ENCODE peak calls at places on chromosomes 6 and 20, in four cellular contexts. D is transverse colon, V is right lobe of liver, O is PC-3. X is an unnamed sample.

GRCh38 chr6:56618050-56618449 is 24.6 kb downstream of the DST start:
- DNase-seq in D (no peak), V (no peak), O (peak), X (no peak)

GRCh38 chr6:38646166-38646565 is 6.4 kb upstream of the BTBD9 start:
- DNase-seq in D (no peak), V (no peak), O (no peak), X (peak)

GRCh38 chr6:6556162-6556737 is 32.3 kb upstream of the LY86 start:
- DNase-seq in D (no peak), V (no peak), O (no peak), X (no peak)

GRCh38 chr6:14932485-14933178 is 313.2 kb upstream of the JARID2 start:
- DNase-seq in D (no peak), V (no peak), O (no peak), X (no peak)

GRCh38 chr20:38805958-38806854 is 709 bp downstream of the PPP1R16B start:
- DNase-seq in D (peak), V (peak), O (no peak), X (no peak)

GRCh38 chr20:38892091-38892981 is 33.9 kb upstream of the FAM83D start:
- DNase-seq in D (peak), V (no peak), O (no peak), X (no peak)

GRCh38 chr6:73236147-73236750 is 11.0 kb upstream of the KHDC1L start:
- DNase-seq in D (no peak), V (no peak), O (peak), X (peak)

GRCh38 chr20:60085551-60086132 is 127.4 kb downstream of the CDH26 start:
- DNase-seq in D (no peak), V (no peak), O (no peak), X (no peak)

GRCh38 chr20:48574383-48574782 is 253.4 kb downstream of the PREX1 start:
- DNase-seq in D (no peak), V (no peak), O (no peak), X (no peak)

GRCh38 chr6:39224523-39225182 is 4.6 kb downstream of the KCNK5 start:
- DNase-seq in D (peak), V (peak), O (no peak), X (no peak)

GRCh38 chr6:46352541-46353267 is 138.5 kb downstream of the RCAN2 start:
- DNase-seq in D (no peak), V (no peak), O (peak), X (no peak)

GRCh38 chr6:46356543-46356942 is 134.7 kb downstream of the RCAN2 start:
- DNase-seq in D (no peak), V (no peak), O (no peak), X (no peak)

GRCh38 chr6:46353450-46353998 is 137.7 kb downstream of the RCAN2 start:
- DNase-seq in D (no peak), V (no peak), O (no peak), X (no peak)

DNA sequence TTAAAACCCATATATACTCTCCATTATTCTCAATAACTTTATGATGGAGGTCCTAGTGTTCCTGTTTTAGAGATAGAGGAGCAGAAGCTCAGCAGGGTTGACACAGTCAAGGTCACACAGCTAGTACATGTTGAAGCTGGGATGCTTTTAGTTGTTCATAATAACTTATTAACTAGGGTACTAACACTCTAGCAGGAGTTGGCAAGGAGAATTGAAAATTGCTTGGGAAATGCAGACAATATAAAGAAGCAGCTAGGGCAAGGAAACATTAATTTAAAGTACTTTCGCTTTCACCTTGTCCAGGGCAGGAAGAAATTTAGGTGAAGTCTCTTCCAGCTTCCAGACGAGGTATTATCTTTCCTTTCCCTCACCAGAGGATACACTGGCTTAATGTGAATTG is 133.7 kb downstream of the RCAN2 start:
- DNase-seq in D (no peak), V (no peak), O (no peak), X (no peak)
- H3K4me3 ChIP-seq in D (no peak), V (peak), O (no peak), X (no peak)

GRCh38 chr6:102118034-102118433 is 724.5 kb downstream of the GRIK2 start:
- DNase-seq in D (no peak), V (no peak), O (no peak), X (no peak)

GRCh38 chr6:102115911-102116310 is 722.4 kb downstream of the GRIK2 start:
- DNase-seq in D (no peak), V (no peak), O (peak), X (peak)

DNA sequence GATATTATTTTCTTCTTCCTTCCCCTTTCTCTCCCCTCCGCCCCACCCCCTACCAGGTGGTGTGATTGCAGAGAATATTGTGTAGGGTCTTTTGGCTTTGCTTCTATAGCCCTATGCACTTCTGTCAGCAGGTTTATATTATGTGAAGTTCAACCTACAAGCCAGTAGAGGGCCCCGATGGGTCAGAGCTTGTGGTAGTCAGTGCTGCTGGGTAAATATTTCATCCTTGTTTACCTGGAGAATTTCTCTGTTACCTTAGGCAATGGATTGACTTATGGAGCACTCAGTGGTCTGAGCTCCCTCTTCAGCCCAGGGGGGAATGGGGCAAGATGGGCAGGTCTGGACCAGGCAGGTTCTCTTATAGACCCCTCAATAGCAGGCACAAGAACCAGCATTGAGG is 720.9 kb downstream of the GRIK2 start:
- DNase-seq in D (no peak), V (no peak), O (peak), X (peak)
- TF ChIP-seq CTCF in D (no peak), V (no peak), O (peak), X (peak)

GRCh38 chr20:19976595-19977372 is 40.4 kb upstream of the NAA20 start:
- DNase-seq in D (no peak), V (no peak), O (peak), X (peak)

GRCh38 chr20:19975901-19976300 is 41.3 kb upstream of the NAA20 start:
- DNase-seq in D (no peak), V (no peak), O (peak), X (peak)

GRCh38 chr20:19973920-19974620 is 43.1 kb upstream of the NAA20 start:
- DNase-seq in D (peak), V (no peak), O (peak), X (peak)

GRCh38 chr20:19975436-19975799 is 41.7 kb upstream of the NAA20 start:
- DNase-seq in D (no peak), V (no peak), O (peak), X (no peak)

DNA sequence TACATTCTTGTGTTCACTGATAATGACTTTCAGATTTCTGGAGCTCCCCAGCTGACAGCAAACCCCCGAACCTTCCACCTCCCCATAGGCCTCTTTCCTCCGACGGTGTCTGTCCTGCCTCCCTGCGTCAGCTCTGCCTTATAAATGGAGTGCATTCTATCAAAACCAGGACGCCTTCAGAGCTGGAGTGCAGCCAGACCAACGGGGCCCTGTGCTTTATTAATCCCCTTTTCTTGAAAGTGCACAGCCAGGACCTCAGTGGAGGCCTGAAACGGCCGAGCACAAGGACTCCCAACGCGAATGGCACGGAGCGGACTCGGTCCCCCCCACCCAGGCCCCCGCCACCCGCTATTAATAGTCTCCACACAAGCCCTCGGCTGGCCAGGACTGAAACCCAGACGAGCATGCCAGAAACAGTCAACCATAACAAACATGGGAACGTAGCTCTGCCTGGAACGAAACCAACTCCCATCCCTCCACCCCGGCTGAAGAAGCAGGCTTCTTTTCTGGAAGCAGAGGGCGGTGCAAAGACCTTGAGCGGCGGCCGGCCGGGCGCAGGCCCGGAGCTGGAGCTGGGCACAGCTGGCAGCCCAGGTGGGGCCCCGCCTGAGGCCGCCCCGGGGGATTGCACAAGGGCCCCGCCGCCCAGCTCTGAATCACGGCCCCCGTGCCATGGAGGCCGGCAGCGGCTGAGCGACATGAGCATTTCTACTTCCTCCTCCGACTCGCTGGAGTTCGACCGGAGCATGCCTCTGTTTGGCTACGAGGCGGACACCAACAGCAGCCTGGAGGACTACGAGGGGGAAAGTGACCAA is 42.3 kb upstream of the NAA20 start:
- DNase-seq in D (peak), V (peak), O (peak), X (peak)
- H3K4me3 ChIP-seq in D (peak), V (peak), O (peak), X (peak)

DNA sequence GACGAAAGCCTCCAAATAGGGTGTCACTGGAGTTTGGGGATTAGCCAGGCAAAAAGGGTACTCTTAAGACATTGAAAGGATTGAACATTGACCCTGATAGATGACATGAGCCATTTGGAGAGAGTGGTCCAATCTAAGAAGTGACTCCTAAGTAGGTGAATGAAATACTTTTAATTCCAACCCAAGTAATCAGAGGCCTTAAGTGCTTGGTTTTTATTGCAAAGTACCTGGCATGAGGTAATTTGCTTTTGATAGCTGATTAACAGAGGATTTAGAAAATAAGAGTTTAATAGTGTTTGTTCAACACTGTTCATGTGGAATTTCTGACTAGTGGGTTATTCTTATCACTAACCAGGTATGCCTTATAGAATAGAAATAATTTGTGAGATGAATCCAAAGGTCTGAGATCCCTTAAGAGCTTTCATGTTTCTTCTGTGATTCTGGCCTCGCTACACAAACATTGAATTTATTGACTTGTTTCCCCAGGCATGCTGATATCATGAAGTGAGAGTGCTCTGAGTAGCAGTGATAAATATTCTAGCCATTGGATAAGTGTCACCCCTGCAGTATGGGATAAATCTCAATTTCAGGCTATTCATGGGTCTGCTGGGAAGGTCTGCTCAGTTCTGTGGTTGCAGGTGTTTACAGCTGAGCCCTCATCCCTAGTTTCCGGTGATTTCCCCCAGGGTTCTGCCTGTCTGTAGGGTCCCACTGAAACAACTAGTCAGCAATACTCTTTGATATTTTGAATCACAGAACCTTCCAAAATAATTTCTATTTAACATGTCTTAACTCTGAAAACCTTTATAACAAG is 6.6 kb downstream of the NCOA7 start:
- DNase-seq in D (no peak), V (no peak), O (no peak), X (no peak)
- TF ChIP-seq CTCF in D (no peak), V (no peak), O (no peak), X (no peak)

GRCh38 chr6:5282191-5282623 is 20.9 kb downstream of the FARS2 start:
- DNase-seq in D (no peak), V (no peak), O (no peak), X (no peak)
- H3K4me3 ChIP-seq in D (no peak), V (no peak), O (no peak), X (no peak)

GRCh38 chr6:23077797-23078196 is 508.4 kb downstream of the HDGFL1 start:
- DNase-seq in D (no peak), V (no peak), O (no peak), X (no peak)

GRCh38 chr6:23086100-23086499 is 516.7 kb downstream of the HDGFL1 start:
- DNase-seq in D (no peak), V (no peak), O (no peak), X (no peak)

GRCh38 chr6:23081701-23082100 is 512.3 kb downstream of the HDGFL1 start:
- DNase-seq in D (no peak), V (no peak), O (no peak), X (no peak)
- TF ChIP-seq CTCF in D (no peak), V (no peak), O (peak), X (peak)

GRCh38 chr20:61253640-61254511 is 1.8 kb downstream of the CDH4 start:
- DNase-seq in D (no peak), V (no peak), O (no peak), X (peak)
- H3K4me3 ChIP-seq in D (peak), V (peak), O (no peak), X (peak)

DNA sequence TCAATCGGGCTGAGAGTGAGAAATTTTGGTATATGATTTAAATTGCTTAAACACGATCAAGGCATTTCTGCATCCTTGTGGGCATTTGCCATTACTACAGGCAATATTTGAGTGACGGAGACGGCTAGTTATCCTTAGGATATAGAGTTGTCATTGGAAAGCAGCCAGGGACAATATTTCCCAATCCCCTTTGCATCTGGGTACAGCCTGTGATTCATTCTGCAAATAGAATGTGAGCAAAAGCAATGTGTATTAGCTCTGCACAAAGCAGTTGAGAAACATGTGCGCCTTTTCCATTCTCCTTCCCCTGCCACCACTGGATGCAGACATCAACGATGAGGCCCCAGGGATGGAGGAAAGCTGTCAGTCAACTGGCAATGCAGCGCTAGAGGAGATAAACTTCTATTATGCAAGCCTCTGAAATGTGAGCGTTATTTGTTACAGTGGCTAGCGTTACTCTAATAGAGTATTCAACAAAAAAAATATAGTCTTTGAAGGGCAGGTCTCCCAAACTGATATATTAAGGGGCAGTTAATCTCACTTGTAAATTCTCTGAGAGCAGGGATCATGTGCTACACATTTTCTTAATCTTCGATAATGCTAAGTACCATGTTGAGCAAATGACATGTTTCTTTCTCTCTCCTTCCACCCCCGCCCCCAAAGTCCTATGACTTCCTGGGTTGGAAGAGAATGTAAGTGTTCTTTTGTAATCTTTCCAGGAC is 37.1 kb upstream of the NCOA3 start:
- DNase-seq in D (peak), V (peak), O (peak), X (peak)
- TF ChIP-seq CTCF in D (peak), V (peak), O (peak), X (peak)

DNA sequence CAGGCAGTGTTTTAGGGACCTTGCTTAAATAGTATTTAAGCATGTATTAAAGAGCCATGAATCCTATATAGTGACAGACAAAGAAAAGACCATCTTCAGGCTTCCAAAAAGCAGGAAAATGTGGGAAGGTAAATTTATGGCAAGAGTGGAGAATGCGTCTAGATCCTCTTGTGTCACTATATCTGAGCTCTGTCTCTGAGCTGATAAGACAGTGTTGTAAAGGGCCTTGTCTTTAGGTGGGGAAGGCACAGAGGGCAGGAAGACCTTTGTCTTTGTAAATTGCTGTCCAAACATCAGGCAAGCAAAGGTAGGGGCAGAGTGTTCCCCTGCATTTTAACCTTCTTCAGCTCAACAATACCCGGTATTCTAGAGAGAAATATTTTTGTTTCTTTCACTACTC is 33.8 kb upstream of the MBOAT1 start:
- DNase-seq in D (no peak), V (no peak), O (no peak), X (no peak)
- H3K4me3 ChIP-seq in D (no peak), V (no peak), O (no peak), X (no peak)